ENCODE peak calls at places on chromosomes 3 and 15, in six cellular contexts. L is HCT116, C is SK-N-SH, S is GM12878, D is K562, Z is H1. E is an unnamed sample.

GRCh38 chr3:71243230-71243629 is 340.3 kb downstream of the FOXP1 start:
- DNase-seq in L (no peak), C (no peak), S (no peak), D (no peak), Z (no peak), E (no peak)

GRCh38 chr15:23422946-23423708 is 23.9 kb downstream of the GOLGA6L2 start:
- DNase-seq in L (no peak), C (no peak), S (no peak), D (no peak), Z (no peak), E (no peak)

GRCh38 chr3:129687586-129688125 is 81.2 kb upstream of the PLXND1 start:
- DNase-seq in L (no peak), C (no peak), S (no peak), D (no peak), Z (no peak), E (no peak)

GRCh38 chr3:194276768-194277546 is 74.2 kb downstream of the CPN2 start:
- DNase-seq in L (no peak), C (no peak), S (no peak), D (no peak), Z (no peak), E (no peak)

GRCh38 chr3:160401301-160402095 is 2.0 kb downstream of the SMC4 start:
- DNase-seq in L (no peak), C (no peak), S (no peak), D (no peak), Z (no peak), E (peak; percentile 71)

GRCh38 chr3:46395210-46395661 is 11.6 kb downstream of the CCR5AS start:
- DNase-seq in L (no peak), C (no peak), S (no peak), D (peak; percentile 52), Z (no peak), E (no peak)

GRCh38 chr3:195240939-195241338 is 30.0 kb downstream of the XXYLT1 start:
- DNase-seq in L (no peak), C (no peak), S (no peak), D (no peak), Z (no peak), E (no peak)

GRCh38 chr3:191460360-191460759 is 603 bp upstream of the PYDC2 start:
- DNase-seq in L (no peak), C (no peak), S (no peak), D (no peak), Z (no peak), E (no peak)

GRCh38 chr3:173624086-173624485 is 226.5 kb downstream of the NLGN1 start:
- DNase-seq in L (no peak), C (no peak), S (no peak), D (no peak), Z (no peak), E (no peak)

GRCh38 chr3:11509175-11510000 is 134.3 kb downstream of the VGLL4 start:
- DNase-seq in L (no peak), C (peak; percentile 81), S (no peak), D (peak; percentile 73), Z (no peak), E (peak; percentile 63)

GRCh38 chr3:40242638-40243037 is 66.9 kb upstream of the EIF1B start:
- DNase-seq in L (no peak), C (no peak), S (no peak), D (no peak), Z (no peak), E (no peak)

GRCh38 chr15:28974142-28974541 is 88.4 kb downstream of the APBA2 start:
- DNase-seq in L (no peak), C (no peak), S (no peak), D (no peak), Z (no peak), E (no peak)

GRCh38 chr15:80106051-80106450 is 46.6 kb downstream of the ZFAND6 start:
- DNase-seq in L (no peak), C (no peak), S (no peak), D (no peak), Z (no peak), E (no peak)

GRCh38 chr3:68878322-68878721 is 54.0 kb downstream of the TAFA4 start:
- DNase-seq in L (no peak), C (peak; percentile 5), S (no peak), D (peak; percentile 10), Z (no peak), E (peak; percentile 24)

GRCh38 chr3:107957506-107957905 is 133.3 kb downstream of the CD47 start:
- DNase-seq in L (no peak), C (no peak), S (no peak), D (no peak), Z (no peak), E (no peak)

GRCh38 chr3:32842987-32843386 is 25.2 kb downstream of the TRIM71 start:
- DNase-seq in L (no peak), C (no peak), S (no peak), D (no peak), Z (no peak), E (no peak)

GRCh38 chr3:14256046-14256445 is 77.4 kb downstream of the LSM3 start:
- DNase-seq in L (no peak), C (no peak), S (no peak), D (no peak), Z (no peak), E (no peak)

GRCh38 chr3:77411334-77411733 is 371.4 kb downstream of the ROBO2 start:
- DNase-seq in L (no peak), C (no peak), S (no peak), D (no peak), Z (no peak), E (peak; percentile 5)

GRCh38 chr3:57570878-57571277 is 14.8 kb downstream of the PDE12 start:
- DNase-seq in L (no peak), C (no peak), S (no peak), D (no peak), Z (no peak), E (no peak)

GRCh38 chr3:133783762-133784161 is 21.9 kb upstream of the SRPRB start:
- DNase-seq in L (no peak), C (no peak), S (no peak), D (peak; percentile 11), Z (no peak), E (no peak)
- TF ChIP-seq JUND in L (no peak), C (no peak), S (no peak), D (no peak), Z (no peak), E (no peak)

GRCh38 chr15:70026991-70027390 is 70.7 kb downstream of the TLE3 start:
- DNase-seq in L (no peak), C (no peak), S (no peak), D (no peak), Z (no peak), E (no peak)

GRCh38 chr15:70024521-70024920 is 73.2 kb downstream of the TLE3 start:
- DNase-seq in L (no peak), C (no peak), S (no peak), D (no peak), Z (no peak), E (no peak)

GRCh38 chr15:70025413-70026296 is 72.1 kb downstream of the TLE3 start:
- DNase-seq in L (no peak), C (no peak), S (no peak), D (no peak), Z (no peak), E (no peak)

GRCh38 chr15:70023064-70023768 is 74.5 kb downstream of the TLE3 start:
- DNase-seq in L (peak; percentile 15), C (no peak), S (peak; percentile 74), D (no peak), Z (no peak), E (peak; percentile 55)

DNA sequence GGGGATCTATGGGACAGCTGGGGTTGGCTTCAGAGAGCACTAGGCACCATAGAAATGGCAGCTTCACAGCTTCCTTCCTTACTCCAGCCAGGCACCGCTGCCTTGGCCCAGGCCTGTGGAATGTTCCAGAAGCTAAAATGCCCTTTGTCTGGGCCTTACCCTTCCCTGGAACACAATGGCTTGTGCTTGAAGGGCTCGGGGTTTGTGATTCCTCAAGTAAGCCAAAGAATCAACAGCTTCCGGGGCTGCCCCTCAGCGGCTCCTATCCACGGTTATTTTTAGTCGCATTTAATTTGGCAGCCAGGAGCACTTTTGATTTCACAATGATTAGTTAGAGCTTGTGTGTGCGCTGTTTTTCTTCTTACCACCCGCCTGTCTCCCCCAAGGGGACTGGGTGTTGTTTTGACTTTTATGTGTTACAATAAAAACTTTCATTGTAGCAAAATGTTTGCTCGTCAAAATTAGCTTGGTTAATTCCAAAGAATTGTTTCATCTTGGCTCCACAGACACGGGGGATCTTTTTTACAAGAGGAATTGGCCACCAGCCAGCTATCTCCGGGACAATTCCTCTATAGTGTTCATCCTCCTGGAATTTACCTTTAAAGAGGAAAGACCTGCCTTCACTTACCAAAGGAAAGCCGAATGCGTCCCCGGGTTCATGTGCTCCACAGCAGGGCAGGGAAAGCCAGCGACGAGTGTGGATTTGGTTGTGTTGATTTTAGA is 73.8 kb downstream of the TLE3 start:
- DNase-seq in L (no peak), C (no peak), S (no peak), D (no peak), Z (no peak), E (no peak)
- TF ChIP-seq JUND in L (no peak), C (no peak), S (no peak), D (no peak), Z (no peak), E (no peak)

GRCh38 chr3:75981401-75981800 is 196.1 kb upstream of the ZNF717 start:
- DNase-seq in L (no peak), C (no peak), S (no peak), D (no peak), Z (no peak), E (no peak)

GRCh38 chr3:75985432-75985831 is 200.1 kb upstream of the ZNF717 start:
- DNase-seq in L (no peak), C (no peak), S (no peak), D (no peak), Z (no peak), E (no peak)

GRCh38 chr3:75978686-75979085 is 193.3 kb upstream of the ZNF717 start:
- DNase-seq in L (no peak), C (no peak), S (no peak), D (no peak), Z (no peak), E (no peak)

DNA sequence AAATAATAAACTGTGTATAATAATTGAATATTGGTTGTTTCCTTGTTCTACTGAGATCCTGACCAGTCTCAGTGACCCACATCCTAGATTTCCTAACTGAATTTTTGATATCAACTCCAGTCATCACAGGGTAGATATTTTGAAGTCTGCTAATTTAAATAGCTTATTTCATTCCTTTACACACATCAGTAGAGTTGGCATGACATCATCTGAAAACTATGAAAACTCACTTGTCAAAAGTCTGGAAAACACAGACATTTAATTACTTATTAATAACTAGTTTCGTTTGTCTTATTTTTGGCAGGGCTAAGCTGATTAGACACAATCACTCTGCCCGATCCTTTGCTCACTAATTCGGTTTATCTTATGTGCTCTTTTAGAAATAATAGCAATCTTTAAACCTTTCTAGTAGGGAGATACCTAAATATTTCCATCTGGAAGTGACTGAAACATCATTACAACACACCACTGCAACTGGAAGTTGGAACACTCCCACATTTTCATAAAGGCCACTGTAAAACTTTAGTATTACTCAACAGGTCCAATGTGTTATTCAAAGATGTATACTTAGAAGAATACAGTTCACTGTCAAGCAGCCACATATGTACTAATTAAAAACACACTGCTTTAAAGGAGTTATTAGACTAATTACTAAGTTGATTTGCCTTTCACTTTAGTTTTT is 198.4 kb upstream of the ZNF717 start:
- DNase-seq in L (no peak), C (no peak), S (no peak), D (no peak), Z (no peak), E (no peak)
- TF ChIP-seq JUND in L (no peak), C (no peak), S (no peak), D (no peak), Z (no peak), E (no peak)

DNA sequence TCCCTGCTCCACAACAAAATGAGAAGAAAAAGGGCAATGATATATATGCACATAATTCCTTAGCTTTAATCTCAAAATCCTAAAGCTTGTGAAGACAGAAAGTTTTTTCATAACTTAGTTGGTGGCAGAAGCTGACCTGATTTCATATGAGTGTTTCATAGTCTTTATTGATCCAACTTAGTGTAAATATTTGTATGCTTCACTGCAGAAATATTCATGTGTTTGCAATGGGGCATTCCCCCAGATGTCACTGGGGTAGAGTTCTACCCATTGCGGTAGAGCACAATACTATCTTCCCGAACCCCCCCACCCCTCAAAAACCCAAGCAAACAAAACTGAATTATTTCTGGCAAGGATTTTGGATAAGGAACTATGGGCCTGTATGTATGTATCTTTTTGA is 221.2 kb downstream of the THRB start:
- DNase-seq in L (no peak), C (no peak), S (no peak), D (no peak), Z (no peak), E (peak; percentile 68)
- TF ChIP-seq JUND in L (no peak), C (no peak), S (no peak), D (no peak), Z (no peak), E (no peak)

E was measured in T47D.